ENCODE peak calls at places on chromosomes 13 and 19, in nine cellular contexts. One of them, this sample, is unnamed.

GRCh38 chr13:65468628-65469027 is 1761.5 kb downstream of the PCDH9 start:
- DNase-seq in D721Med: no peak
- DNase-seq in NCI-H1048: no peak
- DNase-seq in LNCaP clone FGC: no peak
- DNase-seq in CD4-positive, CD25-positive, alpha-beta regulatory T cell: no peak
- DNase-seq in CD8-positive, alpha-beta memory T cell: no peak
- DNase-seq in astrocyte of the spinal cord: peak; percentile 13
- DNase-seq in AG08396: no peak
- DNase-seq in left ventricle myocardium inferior: no peak
- DNase-seq in this sample: no peak

GRCh38 chr13:30615851-30616311 is 1.8 kb upstream of the USPL1 start:
- DNase-seq in D721Med: no peak
- DNase-seq in NCI-H1048: no peak
- DNase-seq in LNCaP clone FGC: no peak
- DNase-seq in CD4-positive, CD25-positive, alpha-beta regulatory T cell: peak; percentile 47
- DNase-seq in CD8-positive, alpha-beta memory T cell: no peak
- DNase-seq in astrocyte of the spinal cord: peak; percentile 78
- DNase-seq in AG08396: peak; percentile 19
- DNase-seq in left ventricle myocardium inferior: no peak
- DNase-seq in this sample: no peak

GRCh38 chr13:33006646-33007045 is 9.6 kb upstream of the KL start:
- DNase-seq in D721Med: no peak
- DNase-seq in NCI-H1048: no peak
- DNase-seq in LNCaP clone FGC: no peak
- DNase-seq in CD4-positive, CD25-positive, alpha-beta regulatory T cell: no peak
- DNase-seq in CD8-positive, alpha-beta memory T cell: no peak
- DNase-seq in astrocyte of the spinal cord: no peak
- DNase-seq in AG08396: no peak
- DNase-seq in left ventricle myocardium inferior: no peak
- DNase-seq in this sample: no peak

GRCh38 chr13:50323440-50324070 is 308.3 kb downstream of the KCNRG start:
- DNase-seq in D721Med: no peak
- DNase-seq in NCI-H1048: no peak
- DNase-seq in LNCaP clone FGC: no peak
- DNase-seq in CD4-positive, CD25-positive, alpha-beta regulatory T cell: no peak
- DNase-seq in CD8-positive, alpha-beta memory T cell: no peak
- DNase-seq in astrocyte of the spinal cord: peak; percentile 90
- DNase-seq in AG08396: peak; percentile 62
- DNase-seq in left ventricle myocardium inferior: no peak
- DNase-seq in this sample: no peak

GRCh38 chr13:30334663-30335386 is 27.5 kb upstream of the KATNAL1 start:
- DNase-seq in D721Med: no peak
- DNase-seq in NCI-H1048: peak; percentile 6
- DNase-seq in LNCaP clone FGC: no peak
- DNase-seq in CD4-positive, CD25-positive, alpha-beta regulatory T cell: peak; percentile 48
- DNase-seq in CD8-positive, alpha-beta memory T cell: no peak
- DNase-seq in astrocyte of the spinal cord: peak; percentile 12
- DNase-seq in AG08396: no peak
- DNase-seq in left ventricle myocardium inferior: no peak
- DNase-seq in this sample: peak; percentile 59

GRCh38 chr13:32964987-32965386 is 51.2 kb upstream of the KL start:
- DNase-seq in D721Med: no peak
- DNase-seq in NCI-H1048: no peak
- DNase-seq in LNCaP clone FGC: no peak
- DNase-seq in CD4-positive, CD25-positive, alpha-beta regulatory T cell: no peak
- DNase-seq in CD8-positive, alpha-beta memory T cell: no peak
- DNase-seq in astrocyte of the spinal cord: no peak
- DNase-seq in AG08396: no peak
- DNase-seq in left ventricle myocardium inferior: no peak
- DNase-seq in this sample: no peak

GRCh38 chr13:34031629-34032028 is 213.7 kb downstream of the RFC3 start:
- DNase-seq in D721Med: no peak
- DNase-seq in NCI-H1048: peak; percentile 71
- DNase-seq in LNCaP clone FGC: no peak
- DNase-seq in CD4-positive, CD25-positive, alpha-beta regulatory T cell: no peak
- DNase-seq in CD8-positive, alpha-beta memory T cell: no peak
- DNase-seq in astrocyte of the spinal cord: no peak
- DNase-seq in AG08396: no peak
- DNase-seq in left ventricle myocardium inferior: no peak
- DNase-seq in this sample: no peak

GRCh38 chr13:98478134-98479129 is 98.5 kb downstream of the STK24 start:
- DNase-seq in D721Med: peak; percentile 46
- DNase-seq in NCI-H1048: no peak
- DNase-seq in LNCaP clone FGC: no peak
- DNase-seq in CD4-positive, CD25-positive, alpha-beta regulatory T cell: no peak
- DNase-seq in CD8-positive, alpha-beta memory T cell: no peak
- DNase-seq in astrocyte of the spinal cord: peak; percentile 80
- DNase-seq in AG08396: no peak
- DNase-seq in left ventricle myocardium inferior: no peak
- DNase-seq in this sample: no peak

GRCh38 chr19:38204728-38205127 is 19.3 kb downstream of the DPF1 start:
- DNase-seq in D721Med: no peak
- DNase-seq in NCI-H1048: no peak
- DNase-seq in LNCaP clone FGC: no peak
- DNase-seq in CD4-positive, CD25-positive, alpha-beta regulatory T cell: no peak
- DNase-seq in CD8-positive, alpha-beta memory T cell: no peak
- DNase-seq in astrocyte of the spinal cord: no peak
- DNase-seq in AG08396: no peak
- DNase-seq in left ventricle myocardium inferior: no peak
- DNase-seq in this sample: no peak

GRCh38 chr13:44971656-44972595 is 17.3 kb downstream of the NUFIP1 start:
- DNase-seq in D721Med: no peak
- DNase-seq in NCI-H1048: no peak
- DNase-seq in LNCaP clone FGC: peak; percentile 59
- DNase-seq in CD4-positive, CD25-positive, alpha-beta regulatory T cell: no peak
- DNase-seq in CD8-positive, alpha-beta memory T cell: no peak
- DNase-seq in astrocyte of the spinal cord: no peak
- DNase-seq in AG08396: no peak
- DNase-seq in left ventricle myocardium inferior: no peak
- DNase-seq in this sample: peak; percentile 73